ENCODE peak calls at places on chromosomes 13 and 19, in four cellular contexts. M is HCT116, Y is GM12878, R is K562. B is an unnamed sample.

GRCh38 chr19:10120538-10121198 is 969 bp upstream of the EIF3G start:
- DNase-seq in Y (no peak), R (no peak), M (no peak), B (no peak)

GRCh38 chr13:101673360-101674105 is 221.1 kb downstream of the ITGBL1 start:
- DNase-seq in M (no peak), Y (no peak), R (no peak), B (no peak)

GRCh38 chr19:3669616-3670257 is 30.5 kb downstream of the PIP5K1C start:
- DNase-seq in M (no peak), Y (no peak), R (no peak), B (no peak)

GRCh38 chr13:32901994-32902780 is 114.0 kb upstream of the KL start:
- DNase-seq in M (no peak), R (no peak), Y (no peak), B (no peak)

GRCh38 chr19:35109395-35110112 is 6.1 kb upstream of the FXYD3 start:
- DNase-seq in R (no peak), Y (no peak), M (peak), B (no peak)

GRCh38 chr19:51726049-51726448 is 2.3 kb upstream of the HAS1 start:
- DNase-seq in Y (no peak), M (no peak), R (peak), B (no peak)

GRCh38 chr19:15551183-15552004 is 43.1 kb downstream of the CYP4F22 start:
- DNase-seq in M (no peak), R (peak), Y (no peak), B (peak)

GRCh38 chr13:77150651-77151050 is 123.7 kb upstream of the FBXL3 start:
- DNase-seq in Y (no peak), M (no peak), R (no peak), B (peak)

GRCh38 chr19:7871280-7871529 is 3.0 kb downstream of the PRR36 start:
- DNase-seq in Y (no peak), R (no peak), M (no peak), B (no peak)

GRCh38 chr13:68009546-68009945 is 779.4 kb upstream of the PCDH9 start:
- DNase-seq in Y (no peak), R (no peak), M (no peak), B (no peak)

GRCh38 chr19:47609885-47610545 is 1.1 kb downstream of the BICRA start:
- DNase-seq in M (no peak), Y (no peak), R (peak), B (peak)

GRCh38 chr13:57409656-57410055 is 221.9 kb upstream of the PCDH17 start:
- DNase-seq in R (no peak), Y (no peak), M (no peak), B (no peak)

GRCh38 chr13:99067160-99067985 is 89.5 kb upstream of the DOCK9 start:
- DNase-seq in R (no peak), Y (no peak), M (peak), B (no peak)

GRCh38 chr19:39481229-39481545 is 549 bp downstream of the TIMM50 start:
- DNase-seq in M (no peak), R (no peak), Y (no peak), B (no peak)

GRCh38 chr13:98752111-98752941 is at the start of gene SLC15A1:
- DNase-seq in M (no peak), R (no peak), Y (no peak), B (peak)

GRCh38 chr13:43261018-43261417 is 237.6 kb downstream of the DNAJC15 start:
- DNase-seq in Y (no peak), R (no peak), M (no peak), B (no peak)

GRCh38 chr19:10773969-10774368 is 56.1 kb downstream of the DNM2 start:
- DNase-seq in M (no peak), R (no peak), Y (no peak), B (no peak)

GRCh38 chr19:40466219-40467006 is at the start of gene SPTBN4:
- DNase-seq in Y (peak), M (no peak), R (no peak), B (no peak)

GRCh38 chr19:41443813-41444455 is 978 bp downstream of the ERICH4 start:
- DNase-seq in M (no peak), R (no peak), Y (no peak), B (no peak)

GRCh38 chr19:18751571-18751970 is 39.5 kb downstream of the COMP start:
- DNase-seq in M (no peak), Y (no peak), R (no peak), B (no peak)

GRCh38 chr19:18203408-18203862 is 407 bp downstream of the RAB3A start:
- DNase-seq in M (no peak), R (peak), Y (no peak), B (peak)

GRCh38 chr13:42330991-42331390 is 59.0 kb downstream of the AKAP11 start:
- DNase-seq in M (no peak), R (no peak), Y (no peak), B (no peak)

GRCh38 chr19:27906081-27906480 is 1306.9 kb downstream of the UQCRFS1 start:
- DNase-seq in M (no peak), R (no peak), Y (no peak), B (no peak)

GRCh38 chr19:3275068-3275582 is 50.7 kb downstream of the CELF5 start:
- DNase-seq in Y (no peak), M (peak), R (peak), B (no peak)

GRCh38 chr13:104571161-104571889 is 1505.1 kb upstream of the SLC10A2 start:
- DNase-seq in R (no peak), M (peak), Y (no peak), B (peak)

GRCh38 chr13:31159306-31159705 is 2.4 kb downstream of the HSPH1 start:
- DNase-seq in Y (no peak), M (no peak), R (no peak), B (no peak)

GRCh38 chr13:60351326-60351725 is 45.7 kb upstream of the TDRD3 start:
- DNase-seq in R (no peak), M (no peak), Y (no peak), B (peak)
- TF ChIP-seq JUND in R (no peak), M (no peak), Y (no peak), B (peak)

GRCh38 chr19:1173160-1173844 is 766 bp downstream of the SBNO2 start:
- DNase-seq in Y (no peak), R (peak), M (no peak), B (peak)
- TF ChIP-seq JUND in Y (no peak), R (no peak), M (no peak), B (no peak)

GRCh38 chr19:58350871-58351557 is 2.3 kb downstream of the A1BG start:
- DNase-seq in R (no peak), Y (no peak), M (no peak), B (no peak)

GRCh38 chr19:58349590-58349989 is 3.7 kb downstream of the A1BG start:
- DNase-seq in M (no peak), Y (no peak), R (no peak), B (no peak)

GRCh38 chr19:58351558-58351878 is 1.8 kb downstream of the A1BG start:
- DNase-seq in Y (no peak), M (no peak), R (no peak), B (no peak)

GRCh38 chr19:58351996-58352755 is 1.1 kb downstream of the A1BG start:
- DNase-seq in R (no peak), Y (no peak), M (no peak), B (no peak)

DNA sequence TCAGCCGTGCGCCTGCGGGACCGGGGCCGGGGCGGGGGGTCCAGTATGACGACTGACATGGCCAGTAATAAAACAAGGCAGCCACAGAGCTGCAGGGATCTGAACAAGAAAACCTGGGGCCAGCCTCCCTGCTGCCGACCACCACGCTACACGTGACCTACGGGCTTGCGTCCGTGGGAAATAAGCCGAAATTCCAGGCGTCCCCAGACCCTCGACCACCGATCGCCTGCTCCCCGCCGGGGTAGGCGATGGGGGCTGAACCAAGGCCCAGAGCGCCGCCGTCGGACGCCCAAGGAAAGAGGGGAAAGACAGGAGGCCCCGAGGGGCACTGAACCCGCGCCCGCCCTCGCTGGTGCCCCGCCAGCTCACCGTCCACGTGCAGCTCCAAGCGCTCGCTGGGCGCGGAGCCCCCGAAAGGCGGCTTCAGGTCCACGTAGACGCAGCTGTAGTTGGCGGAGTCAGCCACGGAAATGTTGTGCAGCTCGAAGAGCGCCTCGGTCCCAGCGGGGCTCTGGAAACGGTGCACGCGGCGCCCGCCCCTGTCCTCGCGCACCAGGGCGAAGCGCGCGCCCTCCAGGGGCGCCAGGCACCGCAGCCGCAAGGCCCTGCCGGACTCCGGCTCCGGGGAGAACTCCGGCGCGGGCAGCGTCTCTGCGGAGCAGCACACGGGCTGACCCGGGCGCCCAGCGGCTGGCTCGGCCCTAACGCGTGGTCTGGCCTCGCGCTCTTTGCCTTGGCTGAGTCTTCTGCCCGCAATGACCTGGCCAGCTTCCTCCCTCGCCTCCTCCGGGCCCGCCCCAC is 3.1 kb downstream of the A1BG start:
- DNase-seq in Y (no peak), M (no peak), R (no peak), B (no peak)
- TF ChIP-seq JUND in Y (no peak), M (no peak), R (no peak), B (no peak)

GRCh38 chr19:53865918-53866696 is 1.6 kb upstream of the MYADM start:
- DNase-seq in Y (no peak), M (peak), R (peak), B (peak)
- TF ChIP-seq JUND in Y (no peak), M (no peak), R (no peak), B (no peak)

GRCh38 chr13:108921238-108921637 is 291.8 kb downstream of the MYO16 start:
- DNase-seq in Y (no peak), R (no peak), M (no peak), B (no peak)

GRCh38 chr13:108920137-108920536 is 290.7 kb downstream of the MYO16 start:
- DNase-seq in M (no peak), Y (no peak), R (no peak), B (no peak)

GRCh38 chr13:108924154-108924940 is 294.9 kb downstream of the MYO16 start:
- DNase-seq in M (no peak), R (no peak), Y (no peak), B (no peak)

GRCh38 chr13:108923386-108924061 is 294.1 kb downstream of the MYO16 start:
- DNase-seq in R (no peak), M (no peak), Y (no peak), B (no peak)

GRCh38 chr13:108922108-108922507 is 292.7 kb downstream of the MYO16 start:
- DNase-seq in M (no peak), Y (no peak), R (no peak), B (no peak)
- TF ChIP-seq JUND in M (no peak), Y (no peak), R (no peak), B (no peak)

GRCh38 chr19:1070576-1070930 is 3.6 kb downstream of the ARHGAP45 start:
- DNase-seq in R (no peak), M (no peak), Y (no peak), B (no peak)

GRCh38 chr19:1068111-1069001 is 1.4 kb downstream of the ARHGAP45 start:
- DNase-seq in Y (no peak), R (no peak), M (no peak), B (no peak)

GRCh38 chr19:1067341-1068103 is 555 bp downstream of the ARHGAP45 start:
- DNase-seq in M (no peak), Y (no peak), R (peak), B (no peak)

GRCh38 chr19:1070931-1071791 is 4.2 kb downstream of the ARHGAP45 start:
- DNase-seq in M (no peak), R (no peak), Y (no peak), B (peak)

DNA sequence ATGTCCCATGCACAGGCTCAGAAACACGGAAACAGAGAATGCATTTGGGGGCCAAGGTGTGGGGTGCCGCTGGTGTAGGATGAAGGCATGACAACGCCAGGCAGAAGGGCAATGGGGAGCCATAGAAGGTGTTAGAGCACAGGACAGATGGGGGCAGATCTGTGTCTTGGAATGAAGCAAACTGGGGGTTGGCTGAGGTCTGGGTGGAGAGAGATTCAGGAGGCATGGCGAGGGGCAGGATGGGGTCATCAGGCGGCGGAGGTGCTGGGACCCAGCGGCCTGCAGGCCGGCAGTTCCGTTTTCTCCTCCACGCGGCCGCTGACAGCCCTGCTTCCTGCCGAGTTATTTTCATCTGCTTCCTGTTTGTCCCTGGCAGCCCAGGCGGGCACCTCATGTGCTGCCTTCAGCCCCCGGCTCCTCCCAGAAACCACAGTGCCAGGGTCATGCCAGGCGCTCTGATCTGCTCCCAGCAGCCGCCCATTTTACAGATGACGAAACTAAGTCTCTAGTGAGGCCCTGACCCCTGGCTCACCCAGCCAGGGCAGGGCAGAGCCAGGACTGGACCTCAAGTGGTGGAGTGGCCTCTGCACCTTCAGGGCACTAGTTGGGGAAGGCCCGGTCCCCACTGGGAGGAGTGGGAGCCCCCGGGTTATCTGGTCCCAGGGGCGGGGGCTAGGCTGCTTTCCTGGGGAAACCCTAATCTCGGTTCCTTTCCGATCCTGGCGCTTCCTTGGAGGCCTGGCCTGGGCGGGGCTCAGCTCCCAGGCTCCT is 2.2 kb downstream of the ARHGAP45 start:
- DNase-seq in M (no peak), Y (no peak), R (no peak), B (no peak)
- TF ChIP-seq JUND in M (no peak), Y (no peak), R (no peak), B (no peak)

B was measured in SK-N-SH.